ENCODE peak calls at places on chromosomes 12 and 14, in four cellular contexts. K is HepG2, L is GM12878, U is SK-N-SH. Z is an unnamed sample.

GRCh38 chr12:89140580-89141236 is 211.6 kb downstream of the DUSP6 start:
- DNase-seq in K (no peak), U (no peak), L (no peak), Z (no peak)

GRCh38 chr12:58633479-58633878 is 286.8 kb downstream of the LRIG3 start:
- DNase-seq in U (no peak), L (no peak), K (no peak), Z (no peak)

GRCh38 chr12:99983721-99984258 is 946 bp downstream of the ANKS1B start:
- DNase-seq in K (no peak), U (peak), L (no peak), Z (no peak)

GRCh38 chr12:122215789-122216188 is 10.1 kb downstream of the DIABLO start:
- DNase-seq in U (no peak), K (no peak), L (no peak), Z (no peak)

GRCh38 chr14:95185452-95186392 is 28.4 kb upstream of the DICER1 start:
- DNase-seq in L (no peak), K (no peak), U (no peak), Z (peak)

GRCh38 chr12:58416211-58416610 is 474.8 kb downstream of the ATP23 start:
- DNase-seq in U (no peak), K (no peak), L (no peak), Z (no peak)

GRCh38 chr14:54606631-54607133 is 39.8 kb downstream of the SAMD4A start:
- DNase-seq in U (no peak), L (no peak), K (no peak), Z (no peak)

GRCh38 chr14:93747102-93747501 is 41.2 kb downstream of the PRIMA1 start:
- DNase-seq in L (no peak), U (no peak), K (no peak), Z (no peak)

GRCh38 chr12:41476499-41476898 is 288.4 kb downstream of the PDZRN4 start:
- DNase-seq in L (no peak), K (no peak), U (no peak), Z (no peak)

GRCh38 chr14:68214431-68214830 is 394.9 kb downstream of the RAD51B start:
- DNase-seq in K (no peak), U (no peak), L (no peak), Z (no peak)

GRCh38 chr12:114032801-114033200 is 66.7 kb upstream of the RBM19 start:
- DNase-seq in L (no peak), K (no peak), U (no peak), Z (no peak)

GRCh38 chr12:96063046-96063445 is 27.7 kb upstream of the LTA4H start:
- DNase-seq in L (no peak), U (peak), K (no peak), Z (no peak)

GRCh38 chr12:54603173-54603814 is 14.8 kb upstream of the PPP1R1A start:
- DNase-seq in U (peak), L (peak), K (peak), Z (peak)

GRCh38 chr14:89826581-89826980 is 127.9 kb downstream of the EFCAB11 start:
- DNase-seq in K (no peak), U (no peak), L (no peak), Z (no peak)

GRCh38 chr12:106871477-106871876 is 84.2 kb upstream of the TMEM263 start:
- DNase-seq in L (no peak), K (no peak), U (no peak), Z (no peak)

GRCh38 chr12:102522768-102523167 is 42.4 kb upstream of the IGF1 start:
- DNase-seq in U (no peak), L (no peak), K (peak), Z (peak)

GRCh38 chr12:78799679-78800078 is 64.9 kb upstream of the SYT1 start:
- DNase-seq in K (no peak), U (no peak), L (no peak), Z (no peak)

GRCh38 chr12:93689076-93689834 is 12.1 kb downstream of the CRADD start:
- DNase-seq in U (no peak), L (no peak), K (no peak), Z (no peak)

GRCh38 chr14:35878272-35879140 is 52.4 kb downstream of the BRMS1L start:
- DNase-seq in L (no peak), K (no peak), U (no peak), Z (no peak)

GRCh38 chr12:24948452-24948815 is 467 bp downstream of the BCAT1 start:
- DNase-seq in K (no peak), L (peak), U (peak), Z (peak)

GRCh38 chr12:113456761-113457160 is 14.9 kb downstream of the LHX5 start:
- DNase-seq in U (no peak), L (no peak), K (no peak), Z (no peak)

DNA sequence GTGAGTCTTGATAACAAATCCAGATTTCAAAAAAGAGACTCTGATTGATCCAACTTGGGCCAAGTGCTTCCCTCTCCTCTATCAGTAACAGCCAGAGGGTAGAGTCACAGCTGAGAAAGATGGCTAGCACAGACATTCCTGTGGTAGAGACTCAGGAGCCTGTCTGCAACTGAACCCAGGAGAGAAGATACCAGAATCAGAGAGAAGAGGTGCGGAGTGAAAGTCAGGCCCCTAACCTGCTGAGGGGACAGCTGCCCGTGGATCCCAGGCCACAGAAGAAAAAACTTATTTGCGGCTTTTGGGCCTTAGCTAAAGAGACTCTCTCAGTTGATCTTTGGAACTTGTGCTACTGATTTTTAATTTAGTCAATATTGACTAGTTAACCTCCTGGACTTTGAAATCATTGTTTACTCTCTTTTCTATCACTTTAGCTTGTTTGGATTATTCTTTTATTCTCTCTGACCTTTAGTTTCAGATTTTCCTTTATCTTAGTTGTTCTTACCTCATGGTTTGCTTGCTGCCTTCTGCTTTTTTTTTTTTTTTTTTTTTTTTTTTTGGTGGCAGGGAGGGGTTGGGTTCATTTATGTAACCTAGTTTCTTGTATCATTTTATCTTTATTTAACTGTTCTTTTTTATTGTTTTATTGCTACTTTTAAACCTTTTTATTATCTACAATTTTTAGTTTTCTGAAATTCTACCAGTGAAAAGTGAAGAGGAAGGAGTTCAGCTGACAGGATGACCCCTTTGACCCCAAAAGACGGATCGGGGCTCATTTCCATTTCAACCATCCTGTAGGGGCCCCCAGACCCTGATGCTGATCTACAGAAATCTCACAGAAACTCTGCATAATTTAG is 154.9 kb upstream of the KRR1 start:
- DNase-seq in L (no peak), U (no peak), K (peak), Z (no peak)
- TF ChIP-seq NFIC in L (no peak), U (no peak), K (peak), Z (no peak)

GRCh38 chr12:31828057-31828456 is 99.2 kb upstream of the AMN1 start:
- DNase-seq in L (no peak), K (no peak), U (no peak), Z (no peak)
- TF ChIP-seq NFIC in L (no peak), K (no peak), U (no peak), Z (no peak)

GRCh38 chr14:103746706-103747105 is 31.1 kb downstream of the ZFYVE21 start:
- DNase-seq in K (no peak), L (no peak), U (no peak), Z (no peak)

GRCh38 chr14:103745424-103745823 is 29.8 kb downstream of the ZFYVE21 start:
- DNase-seq in U (no peak), L (no peak), K (peak), Z (no peak)

GRCh38 chr14:103749452-103749851 is 33.8 kb downstream of the ZFYVE21 start:
- DNase-seq in U (no peak), K (no peak), L (no peak), Z (no peak)

GRCh38 chr14:103749860-103750259 is 34.2 kb downstream of the ZFYVE21 start:
- DNase-seq in K (no peak), U (no peak), L (no peak), Z (no peak)

GRCh38 chr14:103748539-103748867 is 32.9 kb downstream of the ZFYVE21 start:
- DNase-seq in U (no peak), L (no peak), K (no peak), Z (no peak)
- TF ChIP-seq NFIC in U (no peak), L (no peak), K (no peak), Z (no peak)

DNA sequence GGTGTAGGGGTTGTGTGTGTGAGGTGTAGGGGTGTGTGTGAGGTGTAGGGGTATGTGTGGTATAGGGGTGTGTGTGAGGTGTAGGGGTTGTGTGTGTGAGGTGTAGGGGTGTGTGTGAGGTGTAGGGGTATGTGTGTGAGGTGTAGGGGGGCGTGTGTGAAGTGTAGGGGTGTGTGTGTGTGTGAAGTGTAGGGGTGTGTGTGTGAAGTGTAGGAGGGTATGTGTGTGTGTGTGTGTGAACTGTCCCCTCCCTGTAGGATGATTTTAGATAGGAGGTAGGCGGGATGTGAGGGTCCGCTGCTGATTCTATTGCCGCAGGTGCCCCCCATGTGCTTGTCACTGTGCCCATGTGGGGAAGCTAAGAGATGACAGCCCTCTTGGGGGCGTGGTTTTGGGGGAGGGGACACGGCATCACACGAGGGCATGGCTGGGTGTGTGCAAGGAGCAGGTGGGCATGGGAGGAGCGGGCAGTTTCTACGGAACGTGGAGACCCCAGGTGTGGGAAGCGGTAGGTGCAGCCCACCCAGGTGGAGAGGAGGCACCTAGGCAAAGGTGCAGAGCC is 88.5 kb downstream of the DDX51 start:
- DNase-seq in K (no peak), U (no peak), L (no peak), Z (no peak)
- TF ChIP-seq NFIC in K (no peak), U (no peak), L (no peak), Z (no peak)

GRCh38 chr12:46373303-46374182 is 970 bp upstream of the SLC38A2 start:
- DNase-seq in K (peak), U (peak), L (no peak), Z (peak)
- TF ChIP-seq NFIC in K (peak), U (no peak), L (no peak), Z (no peak)

GRCh38 chr12:124532331-124532750 is 35.1 kb downstream of the NCOR2 start:
- DNase-seq in U (peak), K (no peak), L (no peak), Z (no peak)
- TF ChIP-seq NFIC in U (no peak), K (no peak), L (no peak), Z (no peak)

GRCh38 chr12:19105468-19105867 is 24.1 kb upstream of the PLEKHA5 start:
- DNase-seq in L (no peak), U (no peak), K (no peak), Z (no peak)
- TF ChIP-seq NFIC in L (no peak), U (no peak), K (no peak), Z (no peak)

DNA sequence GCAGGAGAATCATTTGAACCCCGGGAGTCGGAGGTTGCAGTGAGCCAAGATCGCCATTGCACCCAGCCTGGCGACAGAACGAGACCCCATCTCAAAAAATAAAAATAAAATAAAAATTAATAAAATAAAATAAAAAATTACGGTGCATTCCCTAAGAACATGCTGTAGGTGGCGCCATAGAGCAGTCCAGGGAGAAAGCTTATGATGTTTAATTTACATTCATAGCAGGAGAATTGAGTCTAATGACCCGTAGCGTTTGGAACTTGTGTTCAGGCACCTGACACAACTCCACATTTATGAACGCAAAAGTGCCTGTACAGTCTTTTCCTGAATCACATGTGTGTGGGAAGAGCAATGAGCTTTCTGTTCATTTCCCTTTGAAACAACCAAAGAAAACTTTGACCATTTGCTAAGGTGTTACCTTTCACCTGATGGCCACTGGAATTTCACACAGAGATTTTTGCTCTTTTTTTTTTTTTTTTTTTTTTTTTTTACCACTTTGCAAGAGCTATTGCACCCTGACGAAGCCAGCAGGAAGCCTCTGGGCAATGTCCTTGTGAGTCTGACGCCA is 60.6 kb upstream of the KCNA1 start:
- DNase-seq in K (peak), L (no peak), U (peak), Z (peak)
- TF ChIP-seq NFIC in K (no peak), L (no peak), U (no peak), Z (no peak)

DNA sequence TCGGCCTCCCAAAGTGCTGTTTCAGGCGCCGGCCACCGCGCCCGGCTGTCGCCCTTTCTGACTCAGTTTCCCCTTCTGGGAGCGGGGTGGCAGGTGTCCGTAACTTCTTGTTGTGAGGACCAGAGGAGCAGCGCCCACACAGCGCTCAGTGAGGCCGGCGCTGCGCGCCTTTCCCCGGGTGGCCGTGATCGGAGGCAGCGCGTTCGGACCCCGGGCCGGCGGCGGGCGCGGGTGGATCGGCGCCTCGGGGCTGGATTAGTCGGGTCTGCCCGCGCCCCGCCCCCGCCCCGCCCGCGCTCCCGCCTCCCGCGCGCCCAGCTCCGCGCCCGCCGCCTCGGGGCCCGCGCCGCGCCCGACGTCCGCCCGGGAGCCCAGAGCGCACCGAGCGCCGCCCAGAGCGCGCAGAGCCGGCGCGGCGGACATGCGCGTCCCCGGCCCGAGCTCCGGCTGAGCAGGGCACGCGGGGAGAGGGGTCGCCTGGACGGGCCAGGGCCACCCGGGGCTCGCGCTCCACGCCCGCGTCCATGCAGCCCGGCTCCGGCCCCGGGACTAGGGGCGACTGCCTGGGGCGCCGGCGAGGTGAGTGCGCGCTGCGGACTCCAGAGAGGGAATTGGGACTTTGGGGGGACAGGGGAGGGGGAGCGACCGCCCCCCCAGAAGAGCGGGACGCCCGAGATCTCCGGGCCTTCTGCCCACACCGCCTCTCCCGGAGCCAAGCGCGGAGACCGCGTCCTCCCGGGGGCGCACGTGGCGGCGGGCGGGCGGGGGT is 50.5 kb downstream of the LRCOL1 start:
- DNase-seq in U (peak), K (peak), L (no peak), Z (peak)
- TF ChIP-seq NFIC in U (no peak), K (no peak), L (no peak), Z (no peak)

GRCh38 chr12:117466677-117467362 is 105.4 kb upstream of the NOS1 start:
- DNase-seq in K (peak), L (no peak), U (no peak), Z (no peak)
- TF ChIP-seq NFIC in K (no peak), L (no peak), U (no peak), Z (no peak)

Z was measured in K562.